ENCODE peak calls at places on chromosomes 3 and 15, in five cellular contexts. E is stimulated activated naive B cell treated with anti-CD40 and anti-IgM and Interleukin-4, amounts not matched to agents 10 μg/mL and 1 μg/mL and 100 μg/mL, for 72 hours; N is IMR-90; Q is breast epithelium; R is HTR-8/SVneo. P is an unnamed sample.

GRCh38 chr3:56919137-56919796 is 117.5 kb upstream of the ARHGEF3 start:
- DNase-seq in N (no peak), Q (no peak), E (no peak), R (no peak), P (no peak)

GRCh38 chr3:15858547-15859506 is 61.0 kb upstream of the ANKRD28 start:
- DNase-seq in R (no peak), E (peak), Q (peak), N (no peak), P (peak)

GRCh38 chr3:138118863-138119766 is 3.7 kb upstream of the DZIP1L start:
- DNase-seq in N (peak), E (peak), Q (peak), R (peak), P (peak)

GRCh38 chr3:71641669-71642068 is 58.1 kb upstream of the FOXP1 start:
- DNase-seq in E (no peak), Q (no peak), R (peak), N (peak), P (peak)

GRCh38 chr3:134663646-134664456 is 13.0 kb upstream of the KY start:
- DNase-seq in Q (no peak), N (peak), R (no peak), E (no peak), P (no peak)

GRCh38 chr3:14329116-14329830 is 73.1 kb upstream of the SLC6A6 start:
- DNase-seq in R (peak), Q (no peak), N (peak), E (no peak), P (no peak)

GRCh38 chr3:13277860-13278531 is 142.1 kb downstream of the NUP210 start:
- DNase-seq in N (peak), E (no peak), Q (no peak), R (peak), P (no peak)

GRCh38 chr15:47332481-47332880 is 384.8 kb upstream of the SEMA6D start:
- DNase-seq in R (no peak), E (no peak), Q (no peak), N (peak), P (no peak)